ENCODE peak calls at places on chromosomes 1 and 21, in nine cellular contexts. Z is H1, R is HCT116, Q is endothelial cell of umbilical vein, G is spleen, X is stomach, K is prostate gland, I is K562, T is transverse colon. Y is an unnamed sample.

GRCh38 chr1:113490384-113490783 is 100.1 kb downstream of the MAGI3 start:
- DNase-seq in Z (no peak), R (no peak), Q (no peak), G (no peak), X (no peak), K (no peak), I (no peak), T (no peak), Y (no peak)

GRCh38 chr1:84264961-84265360 is 36.5 kb upstream of the SAMD13 start:
- DNase-seq in Z (no peak), R (no peak), Q (no peak), G (no peak), X (no peak), K (no peak), I (no peak), T (no peak), Y (no peak)

GRCh38 chr1:32817815-32818786 is 648 bp downstream of the S100PBP start:
- DNase-seq in Z (peak), R (peak), Q (peak), G (no peak), X (peak), K (peak), I (peak), T (peak), Y (peak)

GRCh38 chr1:47031059-47031458 is 7.6 kb downstream of the CYP4X1 start:
- DNase-seq in Z (no peak), R (no peak), Q (peak), G (no peak), X (peak), K (peak), I (no peak), T (no peak), Y (no peak)

GRCh38 chr1:155003766-155004351 is 1.3 kb downstream of the ZBTB7B start:
- DNase-seq in Z (peak), R (no peak), Q (peak), G (peak), X (peak), K (peak), I (peak), T (peak), Y (peak)

GRCh38 chr1:40861227-40862003 is 748 bp downstream of the CITED4 start:
- DNase-seq in Z (peak), R (no peak), Q (no peak), G (peak), X (peak), K (no peak), I (no peak), T (peak), Y (peak)

GRCh38 chr1:169217621-169218020 is 111.1 kb downstream of the ATP1B1 start:
- DNase-seq in Z (no peak), R (no peak), Q (no peak), G (no peak), X (no peak), K (no peak), I (no peak), T (no peak), Y (no peak)

GRCh38 chr1:31839662-31840343 is 24.0 kb upstream of the SPOCD1 start:
- DNase-seq in Z (no peak), R (no peak), Q (no peak), G (no peak), X (no peak), K (no peak), I (no peak), T (no peak), Y (no peak)

GRCh38 chr1:38527373-38527966 is 332.1 kb downstream of the RRAGC start:
- DNase-seq in Z (no peak), R (peak), Q (no peak), G (no peak), X (peak), K (peak), I (peak), T (peak), Y (no peak)

GRCh38 chr1:171715813-171716251 is 26.0 kb downstream of the VAMP4 start:
- DNase-seq in Z (no peak), R (no peak), Q (peak), G (no peak), X (no peak), K (peak), I (no peak), T (no peak), Y (no peak)

GRCh38 chr21:34850166-34850695 is 181.4 kb downstream of the CLIC6 start:
- DNase-seq in Z (no peak), R (no peak), Q (no peak), G (no peak), X (no peak), K (no peak), I (no peak), T (no peak), Y (no peak)

GRCh38 chr1:20485527-20486456 is at the start of gene CAMK2N1:
- DNase-seq in Z (peak), R (no peak), Q (peak), G (peak), X (peak), K (peak), I (peak), T (peak), Y (peak)

GRCh38 chr1:217673387-217673786 is 42.2 kb downstream of the SPATA17 start:
- DNase-seq in Z (no peak), R (no peak), Q (no peak), G (no peak), X (no peak), K (no peak), I (no peak), T (no peak), Y (no peak)

GRCh38 chr1:113459279-113459678 is 69.0 kb downstream of the MAGI3 start:
- DNase-seq in Z (no peak), R (no peak), Q (no peak), G (no peak), X (no peak), K (no peak), I (no peak), T (no peak), Y (no peak)

GRCh38 chr1:228060458-228061190 is 21.9 kb upstream of the ARF1 start:
- DNase-seq in Z (peak), R (no peak), Q (no peak), G (peak), X (peak), K (no peak), I (peak), T (peak), Y (peak)

GRCh38 chr1:22753396-22754083 is 42.9 kb downstream of the EPHB2 start:
- DNase-seq in Z (no peak), R (no peak), Q (no peak), G (no peak), X (no peak), K (no peak), I (no peak), T (no peak), Y (peak)

GRCh38 chr1:234607091-234608025 is 2.6 kb downstream of the IRF2BP2 start:
- DNase-seq in Z (no peak), R (no peak), Q (peak), G (peak), X (peak), K (no peak), I (no peak), T (peak), Y (peak)

GRCh38 chr21:35159881-35160280 is 110.8 kb upstream of the RUNX1 start:
- DNase-seq in Z (no peak), R (no peak), Q (no peak), G (no peak), X (no peak), K (no peak), I (no peak), T (no peak), Y (no peak)

GRCh38 chr1:241972703-241973375 is 15.3 kb downstream of the BECN2 start:
- DNase-seq in Z (no peak), R (no peak), Q (no peak), G (no peak), X (no peak), K (no peak), I (no peak), T (no peak), Y (no peak)

GRCh38 chr1:61391730-61392129 is 309.4 kb downstream of the NFIA start:
- DNase-seq in Z (no peak), R (no peak), Q (no peak), G (no peak), X (no peak), K (no peak), I (no peak), T (no peak), Y (no peak)

GRCh38 chr1:229229137-229229720 is 41.7 kb upstream of the RAB4A start:
- DNase-seq in Z (peak), R (no peak), Q (no peak), G (no peak), X (no peak), K (peak), I (no peak), T (no peak), Y (peak)

GRCh38 chr1:92087542-92087941 is 7.4 kb downstream of the BTBD8 start:
- DNase-seq in Z (no peak), R (no peak), Q (no peak), G (no peak), X (no peak), K (no peak), I (no peak), T (no peak), Y (no peak)

GRCh38 chr1:18950415-18951026 is 6.0 kb downstream of the IFFO2 start:
- DNase-seq in Z (no peak), R (no peak), Q (no peak), G (peak), X (no peak), K (peak), I (no peak), T (no peak), Y (peak)

GRCh38 chr1:24111264-24111997 is 504 bp downstream of the MYOM3 start:
- DNase-seq in Z (no peak), R (no peak), Q (peak), G (peak), X (no peak), K (peak), I (no peak), T (no peak), Y (no peak)

GRCh38 chr1:188372821-188373220 is 1544.1 kb downstream of the PLA2G4A start:
- DNase-seq in Z (no peak), R (no peak), Q (no peak), G (no peak), X (no peak), K (no peak), I (no peak), T (no peak), Y (no peak)

GRCh38 chr1:18957136-18957521 is 653 bp upstream of the IFFO2 start:
- DNase-seq in Z (no peak), R (no peak), Q (no peak), G (no peak), X (no peak), K (no peak), I (peak), T (no peak), Y (no peak)

GRCh38 chr1:25608488-25609178 is 8.0 kb upstream of the MAN1C1 start:
- DNase-seq in Z (peak), R (peak), Q (peak), G (peak), X (peak), K (peak), I (peak), T (peak), Y (peak)

GRCh38 chr1:96416111-96416595 is 305.4 kb upstream of the PTBP2 start:
- DNase-seq in Z (no peak), R (no peak), Q (peak), G (no peak), X (no peak), K (no peak), I (no peak), T (peak), Y (peak)

GRCh38 chr1:17229379-17229778 is 19.5 kb upstream of the PADI3 start:
- DNase-seq in Z (no peak), R (no peak), Q (no peak), G (no peak), X (no peak), K (no peak), I (no peak), T (peak), Y (no peak)

GRCh38 chr21:37564341-37564923 is 197.9 kb downstream of the DYRK1A start:
- DNase-seq in Z (peak), R (peak), Q (peak), G (peak), X (peak), K (peak), I (peak), T (peak), Y (peak)

GRCh38 chr21:37642493-37642892 is 273.8 kb downstream of the KCNJ6 start:
- DNase-seq in Z (no peak), R (peak), Q (no peak), G (no peak), X (no peak), K (peak), I (peak), T (no peak), Y (no peak)

GRCh38 chr1:74964508-74964907 is 169.7 kb upstream of the LHX8 start:
- DNase-seq in Z (no peak), R (no peak), Q (peak), G (no peak), X (peak), K (no peak), I (no peak), T (no peak), Y (no peak)

GRCh38 chr1:181911715-181912114 is 149.8 kb downstream of the ZNF648 start:
- DNase-seq in Z (no peak), R (no peak), Q (no peak), G (no peak), X (no peak), K (no peak), I (no peak), T (no peak), Y (no peak)

GRCh38 chr1:240414237-240414636 is 197.7 kb downstream of the GREM2 start:
- DNase-seq in Z (no peak), R (no peak), Q (no peak), G (no peak), X (no peak), K (no peak), I (no peak), T (no peak), Y (no peak)

GRCh38 chr1:157287462-157287861 is 149.3 kb upstream of the ETV3 start:
- DNase-seq in Z (peak), R (no peak), Q (no peak), G (no peak), X (no peak), K (no peak), I (no peak), T (no peak), Y (no peak)

GRCh38 chr1:8424539-8425116 is 106.7 kb downstream of the SLC45A1 start:
- DNase-seq in Z (no peak), R (peak), Q (peak), G (peak), X (peak), K (peak), I (no peak), T (peak), Y (peak)

GRCh38 chr1:229529639-229530038 is 21.5 kb upstream of the NUP133 start:
- DNase-seq in Z (no peak), R (no peak), Q (no peak), G (peak), X (no peak), K (no peak), I (no peak), T (no peak), Y (no peak)

GRCh38 chr1:173202430-173203145 is 4.5 kb downstream of the TNFSF4 start:
- DNase-seq in Z (no peak), R (peak), Q (peak), G (no peak), X (no peak), K (peak), I (no peak), T (peak), Y (no peak)

GRCh38 chr1:165635329-165635728 is 4.3 kb downstream of the MGST3 start:
- DNase-seq in Z (no peak), R (no peak), Q (no peak), G (no peak), X (no peak), K (no peak), I (no peak), T (no peak), Y (no peak)

DNA sequence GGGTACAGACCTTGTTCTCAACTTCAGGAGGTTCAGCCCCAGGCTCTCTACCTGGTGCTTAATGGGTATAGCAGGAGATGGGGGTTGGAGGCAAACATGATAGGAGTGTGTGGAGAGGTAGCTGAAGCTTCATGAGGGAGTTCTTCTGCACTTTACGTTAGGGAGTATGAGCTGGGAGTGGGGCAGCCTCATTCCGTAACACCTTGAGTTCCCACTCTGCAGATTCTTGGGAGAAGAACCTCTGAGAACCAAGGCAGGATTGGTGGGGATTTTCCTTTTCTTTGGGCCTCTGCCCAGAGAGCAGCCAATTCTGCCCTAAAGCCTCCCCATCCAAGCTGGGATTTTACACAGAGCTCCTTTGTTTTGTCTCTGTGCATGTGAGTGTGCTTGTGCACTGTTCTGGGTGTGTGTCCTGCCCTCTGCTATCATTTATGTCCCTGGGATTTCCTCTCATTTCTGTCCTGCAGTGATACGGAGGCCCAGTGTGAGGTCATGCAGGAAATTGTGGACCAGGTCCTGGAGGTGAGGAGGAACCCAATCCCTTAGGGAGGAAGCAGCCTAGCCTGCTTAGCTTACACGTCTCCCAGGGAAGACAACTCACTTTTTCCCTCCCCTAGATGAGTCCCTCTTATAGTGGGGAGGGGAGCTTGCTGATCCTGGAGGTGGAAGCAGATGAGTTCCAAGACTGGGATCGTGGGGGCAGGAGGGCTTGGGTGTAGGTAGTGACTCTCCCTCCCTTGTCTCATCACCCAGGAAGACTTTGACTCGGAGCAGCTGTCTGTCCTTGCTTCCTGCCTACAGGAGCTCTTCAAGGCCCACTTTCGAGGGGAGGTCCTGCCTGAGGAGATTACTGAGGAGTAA is 11.6 kb upstream of the SLC27A3 start:
- DNase-seq in Z (no peak), R (no peak), Q (peak), G (peak), X (no peak), K (no peak), I (no peak), T (no peak), Y (no peak)
- TF ChIP-seq POLR2A in Z (no peak), R (no peak), Q (peak), G (no peak), X (no peak), K (no peak), I (no peak), T (no peak), Y (no peak)

GRCh38 chr21:45874716-45875415 is 106.7 kb upstream of the COL6A1 start:
- DNase-seq in Z (no peak), R (no peak), Q (peak), G (peak), X (peak), K (no peak), I (no peak), T (peak), Y (peak)
- H3K4me3 ChIP-seq in Z (no peak), R (no peak), Q (no peak), G (no peak), X (no peak), K (no peak), I (no peak), T (no peak), Y (peak)

GRCh38 chr1:198901280-198901679 is 262.4 kb downstream of the PTPRC start:
- DNase-seq in Z (no peak), R (no peak), Q (no peak), G (no peak), X (no peak), K (no peak), I (no peak), T (no peak), Y (no peak)

GRCh38 chr1:198904356-198904755 is 265.5 kb downstream of the PTPRC start:
- DNase-seq in Z (no peak), R (no peak), Q (no peak), G (no peak), X (no peak), K (no peak), I (no peak), T (no peak), Y (no peak)

GRCh38 chr1:198906739-198907422 is 268.0 kb downstream of the PTPRC start:
- DNase-seq in Z (no peak), R (no peak), Q (no peak), G (no peak), X (no peak), K (no peak), I (no peak), T (no peak), Y (no peak)

GRCh38 chr1:198902616-198903140 is 263.8 kb downstream of the PTPRC start:
- DNase-seq in Z (no peak), R (no peak), Q (no peak), G (no peak), X (no peak), K (peak), I (no peak), T (no peak), Y (no peak)

GRCh38 chr1:198903203-198903602 is 264.4 kb downstream of the PTPRC start:
- DNase-seq in Z (no peak), R (no peak), Q (no peak), G (no peak), X (no peak), K (no peak), I (no peak), T (no peak), Y (no peak)
- TF ChIP-seq POLR2AphosphoS5 in Z (no peak), R (no peak), Q (no peak), G (peak), X (no peak), K (no peak), I (no peak), T (no peak), Y (no peak)

GRCh38 chr1:222620566-222620965 is 2.7 kb downstream of the MIA3 start:
- DNase-seq in Z (no peak), R (no peak), Q (no peak), G (no peak), X (no peak), K (no peak), I (no peak), T (no peak), Y (no peak)

GRCh38 chr1:222616535-222616934 is 1.4 kb upstream of the MIA3 start:
- DNase-seq in Z (no peak), R (no peak), Q (no peak), G (no peak), X (no peak), K (no peak), I (no peak), T (no peak), Y (no peak)

GRCh38 chr1:222618880-222619321 is 1.0 kb downstream of the MIA3 start:
- DNase-seq in Z (peak), R (no peak), Q (peak), G (peak), X (no peak), K (no peak), I (peak), T (peak), Y (peak)

GRCh38 chr1:222618001-222618879 is at the start of gene MIA3:
- DNase-seq in Z (peak), R (no peak), Q (peak), G (peak), X (no peak), K (peak), I (peak), T (peak), Y (peak)

DNA sequence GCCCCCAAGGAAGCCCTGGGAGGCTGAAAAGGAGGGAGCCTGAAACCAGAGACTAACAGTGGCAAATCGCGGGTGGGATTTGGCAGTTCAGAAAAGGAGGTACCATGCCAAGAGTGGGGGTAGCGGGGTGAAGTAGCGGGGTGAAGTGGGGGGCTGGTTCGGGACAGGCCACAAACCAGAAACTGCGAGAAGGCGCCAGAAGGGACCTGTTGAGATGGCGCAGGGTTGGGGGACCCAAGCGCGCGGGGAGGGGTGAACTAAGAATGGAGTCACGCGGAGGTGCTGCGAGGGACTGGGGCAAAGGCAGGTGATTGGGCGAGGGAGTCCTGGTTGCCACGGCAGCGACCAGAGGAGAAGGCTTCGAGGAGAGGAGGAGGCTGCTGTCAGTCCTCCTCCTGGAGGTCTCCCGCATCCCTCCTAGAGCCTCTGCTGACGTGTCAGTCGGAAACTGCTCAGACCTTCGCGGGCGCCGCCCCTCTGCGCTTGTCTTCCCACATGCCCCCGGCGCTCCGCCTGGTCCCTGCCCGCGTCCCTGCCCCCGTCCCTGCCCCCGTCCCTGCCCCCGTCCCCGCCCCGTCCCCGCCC is 438 bp upstream of the MIA3 start:
- DNase-seq in Z (peak), R (peak), Q (peak), G (peak), X (peak), K (peak), I (peak), T (peak), Y (peak)
- TF ChIP-seq POLR2A in Z (peak), R (no peak), Q (peak), G (no peak), X (no peak), K (peak), I (no peak), T (peak), Y (peak)

GRCh38 chr1:15833069-15833679 is 14.3 kb upstream of the SPEN start:
- DNase-seq in Z (no peak), R (peak), Q (no peak), G (peak), X (peak), K (peak), I (no peak), T (peak), Y (peak)
- H3K4me3 ChIP-seq in Z (peak), R (peak), Q (no peak), G (peak), X (peak), K (peak), I (peak), T (peak), Y (peak)